ENCODE peak calls at places on chromosomes 13 and 19, in six cellular contexts. G is psoas muscle, A is dorsolateral prefrontal cortex, H is left lung, S is esophagus squamous epithelium, D is aorta. B is an unnamed sample. For H3K27me3, the result is how much of the 10 kb centered on the place peaks cover.

GRCh38 chr19:3136684-3137055 is 837 bp downstream of the GNA15 start:
- DNase-seq in G (no peak), A (no peak), H (no peak), S (no peak), D (no peak), B (no peak)

GRCh38 chr13:60562081-60562764 is 165.2 kb downstream of the TDRD3 start:
- DNase-seq in G (no peak), A (no peak), H (no peak), S (no peak), D (no peak), B (no peak)

GRCh38 chr19:49468746-49469447 is 5.1 kb upstream of the FLT3LG start:
- DNase-seq in G (peak), A (no peak), H (peak), S (peak), D (peak), B (peak)

GRCh38 chr19:44684892-44685847 is 13.8 kb upstream of the CEACAM16 start:
- DNase-seq in G (no peak), A (no peak), H (peak), S (no peak), D (no peak), B (no peak)

GRCh38 chr19:5621311-5621944 is 1.1 kb downstream of the SAFB2 start:
- DNase-seq in G (peak), A (peak), H (no peak), S (no peak), D (no peak), B (peak)

GRCh38 chr13:100511422-100511821 is 77.2 kb downstream of the GGACT start:
- DNase-seq in G (no peak), A (no peak), H (no peak), S (no peak), D (no peak), B (no peak)

GRCh38 chr19:52734340-52734892 is 428 bp downstream of the ZNF611 start:
- DNase-seq in G (peak), A (no peak), H (no peak), S (no peak), D (peak), B (peak)

GRCh38 chr13:45807520-45808099 is 43.9 kb downstream of the SIAH3 start:
- DNase-seq in G (no peak), A (no peak), H (no peak), S (no peak), D (no peak), B (no peak)

GRCh38 chr13:76717092-76717491 is 169.1 kb downstream of the KCTD12 start:
- DNase-seq in G (no peak), A (no peak), H (no peak), S (no peak), D (no peak), B (no peak)

GRCh38 chr13:76683854-76684253 is 202.4 kb downstream of the KCTD12 start:
- DNase-seq in G (no peak), A (no peak), H (no peak), S (no peak), D (no peak), B (no peak)

GRCh38 chr13:20980420-20980819 is 77.9 kb upstream of the XPO4 start:
- DNase-seq in G (no peak), A (no peak), H (no peak), S (no peak), D (no peak), B (no peak)

GRCh38 chr19:43775299-43775890 is 5.4 kb downstream of the KCNN4 start:
- DNase-seq in G (no peak), A (no peak), H (no peak), S (no peak), D (no peak), B (no peak)

GRCh38 chr19:46356670-46357055 is 9.8 kb downstream of the PPP5C start:
- DNase-seq in G (no peak), A (no peak), H (no peak), S (no peak), D (peak), B (no peak)

DNA sequence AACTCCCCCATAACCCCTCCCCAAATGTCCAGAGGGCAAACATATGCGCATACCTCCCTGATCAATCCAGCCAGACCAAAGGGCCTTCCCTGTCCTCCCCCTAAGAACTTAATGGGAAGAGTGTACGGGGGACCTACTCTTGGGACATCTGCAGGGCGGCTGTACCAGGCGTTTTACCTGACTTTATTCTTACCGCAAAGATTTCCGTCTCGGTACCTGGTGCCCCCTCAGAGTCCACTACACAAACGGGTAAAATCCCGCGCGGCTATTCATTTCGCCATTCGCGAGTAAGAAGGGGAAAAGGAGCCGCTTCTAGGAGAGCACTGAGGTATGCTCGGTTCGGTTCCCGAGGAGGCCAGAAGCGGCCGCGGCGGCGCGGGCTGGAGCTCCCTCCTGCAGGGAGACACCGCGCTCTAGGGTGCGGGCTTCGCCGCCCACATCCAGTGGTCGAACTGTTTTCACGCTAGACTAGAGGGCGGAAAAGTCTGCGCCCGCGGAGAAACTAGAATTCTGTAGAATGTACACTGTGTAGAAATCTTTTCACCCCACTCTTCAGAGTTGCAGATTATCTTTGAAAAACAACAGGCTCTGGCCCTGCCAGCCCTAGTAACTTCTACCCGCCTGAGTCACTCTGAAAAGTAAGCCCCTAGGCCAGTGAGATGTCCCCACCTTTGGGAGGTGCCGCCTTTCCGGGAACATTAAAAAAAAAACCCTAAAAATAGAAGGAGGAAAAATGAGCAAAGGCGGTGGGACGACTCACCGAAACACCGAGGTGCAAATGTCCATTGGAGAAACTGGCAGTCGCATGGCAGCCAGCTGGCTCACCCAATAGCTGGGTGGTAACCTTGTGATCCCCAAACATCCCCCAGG is 3.8 kb upstream of the TSHZ3 start:
- DNase-seq in G (no peak), A (no peak), H (no peak), S (no peak), D (no peak), B (peak)
- H3K27me3 ChIP-seq in G (half or more), A (under half), H (half or more), S (under half), D (under half), B (under half)

GRCh38 chr19:29521291-29522075 is 4.3 kb upstream of the VSTM2B start:
- DNase-seq in G (no peak), A (no peak), H (no peak), S (no peak), D (peak), B (no peak)
- H3K27me3 ChIP-seq in G (half or more), A (under half), H (half or more), S (under half), D (under half), B (under half)

DNA sequence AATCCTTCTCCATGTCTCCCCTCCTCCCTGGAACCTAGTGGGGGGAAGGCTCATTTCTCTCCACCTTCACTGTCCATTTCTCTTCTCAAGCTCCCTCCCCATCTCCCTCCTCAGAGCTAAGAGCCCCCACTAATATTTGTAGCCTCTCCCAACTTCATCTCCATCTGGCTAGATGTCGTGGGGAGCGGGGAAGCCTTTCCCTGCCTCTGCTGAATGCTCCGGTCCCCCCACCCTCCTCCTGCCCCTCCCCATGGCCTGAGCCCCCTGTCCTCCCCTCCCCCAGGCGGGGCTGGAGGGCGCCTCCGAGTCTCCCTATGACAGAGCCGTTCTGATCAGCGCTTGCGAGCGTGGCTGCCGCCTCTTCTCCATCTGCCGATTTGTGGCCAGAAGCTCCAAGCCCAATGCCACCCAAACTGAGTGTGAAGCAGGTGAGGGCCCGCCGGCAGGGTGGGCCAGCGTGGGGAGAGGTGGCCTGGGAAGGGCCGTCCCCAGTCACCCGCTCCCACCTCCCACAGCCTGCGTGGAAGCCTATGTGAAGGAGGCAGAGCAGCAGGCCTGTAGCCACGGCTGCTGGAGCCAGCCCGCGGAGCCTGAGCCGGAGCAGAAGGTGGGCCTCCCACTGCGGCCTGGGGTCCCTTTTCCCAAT is 1.0 kb downstream of the TMEM59L start:
- DNase-seq in G (no peak), A (no peak), H (no peak), S (no peak), D (no peak), B (no peak)
- H3K27me3 ChIP-seq in G (half or more), A (under half), H (half or more), S (under half), D (under half), B (under half)

DNA sequence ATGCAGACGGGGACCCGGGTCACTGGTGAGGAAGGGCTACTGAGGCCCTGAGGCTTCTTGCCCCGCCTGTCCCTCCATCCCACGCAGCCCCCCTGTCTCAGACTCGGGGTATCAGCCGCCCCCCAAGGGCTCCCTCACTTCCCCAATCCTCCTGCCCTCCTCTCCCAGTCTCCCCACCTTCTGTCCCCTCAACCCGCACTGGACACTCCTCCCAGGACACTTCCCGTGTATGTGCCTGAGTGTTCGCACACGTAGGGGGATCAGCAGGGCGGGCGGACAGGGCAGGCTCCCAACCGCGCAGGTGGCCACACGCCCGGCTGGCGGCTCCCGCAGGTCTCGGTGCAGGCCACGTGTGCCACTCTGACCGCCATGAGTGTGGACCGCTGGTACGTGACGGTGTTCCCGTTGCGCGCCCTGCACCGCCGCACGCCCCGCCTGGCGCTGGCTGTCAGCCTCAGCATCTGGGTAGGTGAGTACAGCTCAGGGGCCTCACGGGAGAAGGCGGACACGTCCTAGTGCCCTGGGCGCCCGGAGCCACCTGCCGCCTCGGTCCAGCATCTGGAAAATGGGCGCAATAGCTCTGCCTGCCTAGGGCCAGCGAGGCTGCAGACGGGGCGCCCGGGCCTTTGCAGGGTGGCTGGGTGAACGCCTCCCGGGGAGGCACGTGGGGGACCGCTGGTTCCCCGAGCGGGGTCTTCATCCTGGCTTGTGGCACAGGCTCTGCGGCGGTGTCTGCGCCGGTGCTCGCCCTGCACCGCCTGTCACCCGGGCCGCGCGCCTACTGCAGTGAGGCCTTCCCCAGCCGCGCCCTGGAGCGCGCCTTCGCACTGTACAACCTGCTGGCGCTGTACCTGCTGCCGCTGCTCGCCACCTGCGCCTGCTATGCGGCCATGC is 2.3 kb downstream of the KISS1R start:
- DNase-seq in G (no peak), A (no peak), H (no peak), S (no peak), D (peak), B (no peak)
- H3K27me3 ChIP-seq in G (half or more), A (under half), H (half or more), S (under half), D (under half), B (under half)

GRCh38 chr13:113745059-113745458 is 14.0 kb upstream of the TMEM255B start:
- DNase-seq in G (no peak), A (no peak), H (no peak), S (no peak), D (no peak), B (no peak)
- H3K27me3 ChIP-seq in G (under half), A (under half), H (under half), S (under half), D (under half), B (under half)

GRCh38 chr19:39261704-39262103 is 6.5 kb upstream of the IFNL2 start:
- DNase-seq in G (no peak), A (no peak), H (no peak), S (no peak), D (no peak), B (no peak)
- H3K27me3 ChIP-seq in G (half or more), A (under half), H (half or more), S (under half), D (under half), B (under half)

DNA sequence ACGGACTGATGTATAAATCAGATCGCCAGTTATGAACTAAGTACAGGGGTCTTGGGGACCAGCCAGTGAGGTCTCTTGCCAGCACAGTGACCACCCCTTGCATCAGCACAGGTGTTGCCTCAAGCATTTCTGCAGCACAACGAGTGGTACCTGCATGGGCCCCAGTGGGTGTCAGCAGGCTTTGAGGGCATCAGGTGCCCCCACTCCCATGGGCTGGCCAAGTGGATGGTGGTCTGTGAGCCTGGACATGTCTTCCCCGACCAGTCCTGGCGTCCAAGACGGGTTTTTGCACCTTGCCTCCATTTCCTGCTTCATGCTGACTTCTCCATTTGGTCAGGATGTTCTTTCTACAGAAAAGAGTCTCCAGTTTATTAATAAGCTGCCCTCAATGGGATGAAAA is 22.4 kb upstream of the ARHGEF7 start:
- DNase-seq in G (no peak), A (no peak), H (no peak), S (no peak), D (no peak), B (no peak)
- H3K27me3 ChIP-seq in G (under half), A (under half), H (half or more), S (under half), D (under half), B (under half)

GRCh38 chr19:1508507-1508856 is 4.3 kb downstream of the ADAMTSL5 start:
- DNase-seq in G (no peak), A (no peak), H (no peak), S (no peak), D (no peak), B (no peak)

GRCh38 chr19:1509589-1510441 is 3.0 kb downstream of the ADAMTSL5 start:
- DNase-seq in G (no peak), A (no peak), H (no peak), S (no peak), D (no peak), B (no peak)

GRCh38 chr19:1507192-1507660 is 5.6 kb downstream of the ADAMTSL5 start:
- DNase-seq in G (no peak), A (no peak), H (no peak), S (no peak), D (no peak), B (peak)

GRCh38 chr19:1505991-1506881 is 6.6 kb downstream of the ADAMTSL5 start:
- DNase-seq in G (no peak), A (no peak), H (no peak), S (no peak), D (no peak), B (peak)

DNA sequence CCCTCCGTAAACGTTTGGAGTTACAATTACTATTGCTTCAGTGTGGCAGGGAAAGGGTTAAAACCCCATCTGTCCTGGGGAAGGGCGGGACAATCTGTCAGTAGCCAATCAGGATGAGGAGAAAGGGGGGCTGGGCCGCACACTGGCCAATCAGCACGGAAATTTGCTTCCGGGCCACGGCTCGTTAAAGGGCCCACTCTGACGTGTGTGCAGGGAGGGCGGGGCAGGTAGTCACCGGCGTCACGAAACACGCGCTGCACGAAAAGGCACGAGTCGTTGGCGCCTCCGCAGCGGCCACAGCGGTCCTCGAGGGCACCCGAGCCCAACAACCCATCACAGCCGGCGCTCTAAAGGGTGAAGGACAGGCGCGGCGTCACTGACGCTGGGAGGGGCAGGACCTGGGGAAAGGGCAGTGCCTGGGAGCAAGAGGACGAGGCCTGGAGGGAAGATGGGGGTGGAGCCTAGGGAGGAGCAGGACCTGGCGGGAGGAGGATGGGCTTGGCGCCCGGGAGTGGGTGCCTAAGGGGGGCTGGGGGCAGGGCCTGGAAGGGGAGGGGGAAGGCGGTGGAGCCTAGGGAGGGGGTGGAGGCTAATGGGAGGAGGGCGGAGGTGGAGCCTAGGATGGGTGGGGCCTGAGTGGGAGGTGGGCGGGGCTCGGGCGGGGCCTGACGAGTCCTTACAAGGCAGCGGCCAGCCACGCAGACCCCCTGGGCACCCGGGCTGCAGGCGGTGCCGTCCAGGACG is 4.9 kb downstream of the ADAMTSL5 start:
- DNase-seq in G (peak), A (peak), H (peak), S (peak), D (peak), B (peak)
- H3K27me3 ChIP-seq in G (under half), A (under half), H (half or more), S (under half), D (under half), B (under half)

GRCh38 chr19:41926861-41927809 is 1.1 kb downstream of the ERFL start:
- DNase-seq in G (no peak), A (no peak), H (no peak), S (no peak), D (no peak), B (no peak)
- H3K27me3 ChIP-seq in G (half or more), A (half or more), H (half or more), S (half or more), D (under half), B (under half)

B was measured in ovary.